ENCODE peak calls at places on chromosomes 5 and 9, in four cellular contexts. N, V, T and L are unnamed samples.

GRCh38 chr5:40879163-40879942 is 29.9 kb upstream of the C7 start:
- DNase-seq in N (no peak), V (peak), T (peak), L (peak)

GRCh38 chr5:32916648-32917047 is 205.5 kb downstream of the NPR3 start:
- DNase-seq in N (no peak), V (peak), T (peak), L (peak)

GRCh38 chr5:60340965-60341471 is 358.9 kb downstream of the DEPDC1B start:
- DNase-seq in N (no peak), V (peak), T (no peak), L (no peak)

GRCh38 chr5:139882961-139883539 is 87.4 kb downstream of the PSD2 start:
- DNase-seq in N (no peak), V (no peak), T (no peak), L (no peak)

GRCh38 chr9:2307480-2307879 is 292.3 kb downstream of the SMARCA2 start:
- DNase-seq in N (no peak), V (no peak), T (no peak), L (peak)

GRCh38 chr9:125066839-125067619 is 76.3 kb downstream of the SCAI start:
- DNase-seq in N (no peak), V (no peak), T (no peak), L (peak)

GRCh38 chr9:109883623-109884022 is 103.6 kb downstream of the PALM2AKAP2 start:
- DNase-seq in N (no peak), V (no peak), T (no peak), L (no peak)

GRCh38 chr5:144203750-144204596 is 33.3 kb downstream of the KCTD16 start:
- DNase-seq in N (no peak), V (peak), T (peak), L (peak)

GRCh38 chr9:91929331-91929730 is 20.7 kb downstream of the ROR2 start:
- DNase-seq in N (no peak), V (no peak), T (no peak), L (no peak)

GRCh38 chr5:135660826-135661555 is 82.2 kb upstream of the CXCL14 start:
- DNase-seq in N (no peak), V (peak), T (no peak), L (no peak)

GRCh38 chr5:89255845-89256463 is 373.0 kb upstream of the MEF2C start:
- DNase-seq in N (no peak), V (no peak), T (peak), L (peak)

GRCh38 chr9:131001990-131002389 is 7.0 kb upstream of the LAMC3 start:
- DNase-seq in N (no peak), V (no peak), T (no peak), L (no peak)

GRCh38 chr9:133702798-133703570 is 35.2 kb downstream of the SARDH start:
- DNase-seq in N (no peak), V (no peak), T (no peak), L (no peak)

GRCh38 chr5:9529513-9529912 is 16.4 kb downstream of the SEMA5A start:
- DNase-seq in N (no peak), V (no peak), T (no peak), L (no peak)

GRCh38 chr9:5879419-5880181 is 11.1 kb upstream of the MLANA start:
- DNase-seq in N (no peak), V (peak), T (peak), L (peak)

GRCh38 chr9:15873573-15874177 is 320.8 kb downstream of the CCDC171 start:
- DNase-seq in N (no peak), V (peak), T (peak), L (peak)

GRCh38 chr9:113634597-113635515 is 171.3 kb downstream of the RGS3 start:
- DNase-seq in N (no peak), V (no peak), T (peak), L (no peak)

GRCh38 chr5:67581203-67581602 is 384.6 kb upstream of the CD180 start:
- DNase-seq in N (no peak), V (no peak), T (peak), L (peak)

GRCh38 chr9:136687721-136688223 is 515 bp upstream of the AGPAT2 start:
- DNase-seq in N (no peak), V (no peak), T (peak), L (no peak)

GRCh38 chr9:121281614-121282291 is 13.8 kb downstream of the GSN start:
- DNase-seq in N (peak), V (peak), T (peak), L (peak)

GRCh38 chr9:76161546-76161945 is 232.7 kb downstream of the RFK start:
- DNase-seq in N (peak), V (no peak), T (no peak), L (peak)

GRCh38 chr9:131733601-131734061 is 6.2 kb downstream of the RAPGEF1 start:
- DNase-seq in N (no peak), V (peak), T (peak), L (peak)

GRCh38 chr9:135524130-135524861 is 3.1 kb downstream of the LCN1 start:
- DNase-seq in N (no peak), V (peak), T (peak), L (peak)